ENCODE peak calls at places on chromosomes 11 and 22, in seven cellular contexts. One of them, this sample, is unnamed.

GRCh38 chr11:30902929-30903328 is 316.8 kb upstream of the MPPED2 start:
- DNase-seq in activated CD4-positive, alpha-beta T cell treated with anti-CD3 and anti-CD28 coated beads for 36 hours: no peak
- DNase-seq in effector memory CD8-positive, alpha-beta T cell: no peak
- DNase-seq in cardiac septum: no peak
- DNase-seq in SJSA1: no peak
- DNase-seq in HCT116: no peak
- DNase-seq in stimulated activated CD4-positive, alpha-beta T cell treated with anti-CD3 and anti-CD28 coated beads, Interleukin-1b, Interleukin-23, amount 100 ng/mL, for 24 hours: no peak
- DNase-seq in this sample: no peak

GRCh38 chr11:75522645-75523044 is 3.1 kb downstream of the GDPD5 start:
- DNase-seq in cardiac septum: no peak
- DNase-seq in activated CD4-positive, alpha-beta T cell treated with anti-CD3 and anti-CD28 coated beads for 36 hours: no peak
- DNase-seq in HCT116: no peak
- DNase-seq in stimulated activated CD4-positive, alpha-beta T cell treated with anti-CD3 and anti-CD28 coated beads, Interleukin-1b, Interleukin-23, amount 100 ng/mL, for 24 hours: no peak
- DNase-seq in effector memory CD8-positive, alpha-beta T cell: no peak
- DNase-seq in SJSA1: no peak
- DNase-seq in this sample: no peak

GRCh38 chr22:37563153-37564081 is 3.1 kb downstream of the CDC42EP1 start:
- DNase-seq in SJSA1: peak
- DNase-seq in stimulated activated CD4-positive, alpha-beta T cell treated with anti-CD3 and anti-CD28 coated beads, Interleukin-1b, Interleukin-23, amount 100 ng/mL, for 24 hours: no peak
- DNase-seq in HCT116: peak
- DNase-seq in effector memory CD8-positive, alpha-beta T cell: no peak
- DNase-seq in activated CD4-positive, alpha-beta T cell treated with anti-CD3 and anti-CD28 coated beads for 36 hours: no peak
- DNase-seq in cardiac septum: no peak
- DNase-seq in this sample: no peak

GRCh38 chr11:103601230-103601846 is 435.1 kb upstream of the DDI1 start:
- DNase-seq in HCT116: no peak
- DNase-seq in stimulated activated CD4-positive, alpha-beta T cell treated with anti-CD3 and anti-CD28 coated beads, Interleukin-1b, Interleukin-23, amount 100 ng/mL, for 24 hours: no peak
- DNase-seq in cardiac septum: no peak
- DNase-seq in effector memory CD8-positive, alpha-beta T cell: no peak
- DNase-seq in activated CD4-positive, alpha-beta T cell treated with anti-CD3 and anti-CD28 coated beads for 36 hours: peak
- DNase-seq in SJSA1: peak
- DNase-seq in this sample: peak

GRCh38 chr22:45468872-45469572 is 33.7 kb upstream of the FBLN1 start:
- DNase-seq in HCT116: no peak
- DNase-seq in activated CD4-positive, alpha-beta T cell treated with anti-CD3 and anti-CD28 coated beads for 36 hours: peak
- DNase-seq in cardiac septum: no peak
- DNase-seq in SJSA1: no peak
- DNase-seq in stimulated activated CD4-positive, alpha-beta T cell treated with anti-CD3 and anti-CD28 coated beads, Interleukin-1b, Interleukin-23, amount 100 ng/mL, for 24 hours: no peak
- DNase-seq in effector memory CD8-positive, alpha-beta T cell: no peak
- DNase-seq in this sample: no peak

GRCh38 chr11:12862761-12863469 is 146.2 kb upstream of the RASSF10 start:
- DNase-seq in activated CD4-positive, alpha-beta T cell treated with anti-CD3 and anti-CD28 coated beads for 36 hours: no peak
- DNase-seq in stimulated activated CD4-positive, alpha-beta T cell treated with anti-CD3 and anti-CD28 coated beads, Interleukin-1b, Interleukin-23, amount 100 ng/mL, for 24 hours: no peak
- DNase-seq in cardiac septum: no peak
- DNase-seq in HCT116: no peak
- DNase-seq in SJSA1: peak
- DNase-seq in effector memory CD8-positive, alpha-beta T cell: no peak
- DNase-seq in this sample: no peak

GRCh38 chr11:132911186-132911585 is 621.1 kb downstream of the OPCML start:
- DNase-seq in HCT116: no peak
- DNase-seq in activated CD4-positive, alpha-beta T cell treated with anti-CD3 and anti-CD28 coated beads for 36 hours: no peak
- DNase-seq in SJSA1: peak
- DNase-seq in effector memory CD8-positive, alpha-beta T cell: no peak
- DNase-seq in cardiac septum: no peak
- DNase-seq in stimulated activated CD4-positive, alpha-beta T cell treated with anti-CD3 and anti-CD28 coated beads, Interleukin-1b, Interleukin-23, amount 100 ng/mL, for 24 hours: no peak
- DNase-seq in this sample: no peak

GRCh38 chr11:72528121-72528520 is 93.8 kb upstream of the CLPB start:
- DNase-seq in SJSA1: no peak
- DNase-seq in cardiac septum: no peak
- DNase-seq in effector memory CD8-positive, alpha-beta T cell: no peak
- DNase-seq in HCT116: no peak
- DNase-seq in stimulated activated CD4-positive, alpha-beta T cell treated with anti-CD3 and anti-CD28 coated beads, Interleukin-1b, Interleukin-23, amount 100 ng/mL, for 24 hours: no peak
- DNase-seq in activated CD4-positive, alpha-beta T cell treated with anti-CD3 and anti-CD28 coated beads for 36 hours: no peak
- DNase-seq in this sample: no peak

GRCh38 chr22:30829901-30830550 is 135.4 kb downstream of the OSBP2 start:
- DNase-seq in stimulated activated CD4-positive, alpha-beta T cell treated with anti-CD3 and anti-CD28 coated beads, Interleukin-1b, Interleukin-23, amount 100 ng/mL, for 24 hours: no peak
- DNase-seq in cardiac septum: no peak
- DNase-seq in activated CD4-positive, alpha-beta T cell treated with anti-CD3 and anti-CD28 coated beads for 36 hours: no peak
- DNase-seq in effector memory CD8-positive, alpha-beta T cell: no peak
- DNase-seq in HCT116: peak
- DNase-seq in SJSA1: peak
- DNase-seq in this sample: no peak

This sample was measured in activated CD8-positive, alpha-beta T cell treated with anti-CD3 and anti-CD28 coated beads for 36 hours.